ENCODE peak calls at places on chromosomes 2 and 18, in four cellular contexts. K, W, Y and A are unnamed samples.

GRCh38 chr18:31555971-31556747 is 35.5 kb upstream of the TTR start:
- DNase-seq in W (peak; percentile 71), Y (peak; percentile 39), K (peak; percentile 74), A (peak; percentile 31)

GRCh38 chr2:190535119-190535439 is 557 bp upstream of the NEMP2 start:
- DNase-seq in W (no peak), Y (no peak), K (no peak), A (no peak)

GRCh38 chr2:42931147-42931817 is 138.9 kb upstream of the HAAO start:
- DNase-seq in Y (no peak), W (no peak), K (no peak), A (no peak)

GRCh38 chr18:9627642-9628041 is 13.3 kb upstream of the PPP4R1 start:
- DNase-seq in Y (no peak), W (no peak), K (no peak), A (peak; percentile 36)

GRCh38 chr2:97267411-97268074 is 154.6 kb downstream of the ANKRD36 start:
- DNase-seq in W (no peak), Y (no peak), K (no peak), A (peak; percentile 34)

GRCh38 chr2:176001903-176002683 is at the start of gene LNPK:
- DNase-seq in W (peak; percentile 55), Y (peak; percentile 88), K (peak; percentile 94), A (peak; percentile 90)

GRCh38 chr2:134917219-134917957 is 1.2 kb upstream of the CCNT2 start:
- DNase-seq in W (no peak), Y (no peak), K (peak; percentile 27), A (no peak)

GRCh38 chr2:45390433-45390832 is 220.6 kb downstream of the SRBD1 start:
- DNase-seq in K (no peak), Y (no peak), W (no peak), A (no peak)

GRCh38 chr18:13369756-13370510 is 151.4 kb downstream of the LDLRAD4 start:
- DNase-seq in K (no peak), Y (peak; percentile 24), W (no peak), A (peak; percentile 37)

GRCh38 chr18:67672142-67672541 is 155.6 kb upstream of the DSEL start:
- DNase-seq in K (no peak), W (no peak), Y (no peak), A (no peak)

DNA sequence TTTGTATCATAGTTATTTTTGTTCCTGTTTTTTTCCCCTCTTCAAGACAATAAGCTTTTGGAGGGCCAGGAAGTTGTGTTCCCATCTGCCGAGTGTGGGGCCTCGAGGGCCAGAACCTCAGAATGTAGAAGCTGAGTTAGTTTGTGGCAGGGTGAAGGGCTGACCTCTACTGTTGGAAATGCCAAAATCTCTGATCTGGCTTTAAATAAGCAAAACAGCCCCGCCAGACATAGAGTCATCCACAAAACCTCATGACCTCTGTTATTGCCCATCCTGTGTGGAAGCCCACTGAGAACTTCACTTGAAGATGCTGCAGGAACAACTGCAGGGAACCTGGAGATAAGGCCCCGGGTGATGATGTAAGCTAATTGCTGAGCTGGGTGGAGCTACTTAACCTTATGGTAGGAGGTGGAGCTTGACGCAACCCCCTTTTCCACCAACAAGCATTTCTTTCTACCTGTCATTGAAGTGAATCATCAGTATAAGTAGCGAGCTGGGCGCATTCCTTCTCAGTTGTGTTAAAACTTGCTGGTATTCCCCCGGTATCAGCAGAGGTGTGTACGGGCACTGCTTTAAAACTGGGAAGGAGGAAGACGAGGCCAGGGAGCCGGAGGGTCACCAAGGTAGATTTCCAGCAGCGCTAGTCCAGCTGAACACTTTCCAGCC is 177.2 kb downstream of the NEDD4L start:
- DNase-seq in Y (no peak), W (peak; percentile 90), K (peak; percentile 69), A (peak; percentile 66)
- H3K4me1 ChIP-seq in Y (peaks cover 6% of the 10 kb centered on the region), W (peaks cover 46% of the 10 kb centered on the region), K (peaks cover 40% of the 10 kb centered on the region), A (peaks cover 75% of the 10 kb centered on the region)

GRCh38 chr2:233371608-233372007 is 17.3 kb downstream of the DGKD start:
- DNase-seq in Y (no peak), W (no peak), K (no peak), A (no peak)
- H3K4me1 ChIP-seq in Y (no peaks in the 10 kb centered on the region), W (no peaks in the 10 kb centered on the region), K (no peaks in the 10 kb centered on the region), A (no peaks in the 10 kb centered on the region)

GRCh38 chr2:219210572-219211362 is 4.2 kb downstream of the ZFAND2B start:
- DNase-seq in Y (no peak), K (no peak), W (no peak), A (no peak)

GRCh38 chr2:219213026-219213415 is 5.7 kb downstream of the ABCB6 start:
- DNase-seq in K (no peak), Y (no peak), W (no peak), A (no peak)

GRCh38 chr2:219213486-219214071 is 5.2 kb downstream of the ABCB6 start:
- DNase-seq in Y (no peak), W (no peak), K (no peak), A (no peak)

GRCh38 chr2:219215871-219216536 is 2.8 kb downstream of the ABCB6 start:
- DNase-seq in W (no peak), K (no peak), Y (no peak), A (no peak)

GRCh38 chr2:219214141-219214540 is 4.6 kb downstream of the ABCB6 start:
- DNase-seq in W (no peak), K (no peak), Y (no peak), A (no peak)
- H3K4me1 ChIP-seq in W (peaks cover 6% of the 10 kb centered on the region), K (peaks cover 22% of the 10 kb centered on the region), Y (peaks cover 29% of the 10 kb centered on the region), A (peaks cover 13% of the 10 kb centered on the region)

GRCh38 chr2:237124820-237125219 is 39.1 kb downstream of the COPS8 start:
- DNase-seq in W (no peak), K (no peak), Y (no peak), A (no peak)
- H3K4me1 ChIP-seq in W (peaks cover 10% of the 10 kb centered on the region), K (no peaks in the 10 kb centered on the region), Y (no peaks in the 10 kb centered on the region), A (peaks cover 22% of the 10 kb centered on the region)

GRCh38 chr2:56754627-56755026 is 570.8 kb downstream of the CCDC85A start:
- DNase-seq in W (no peak), K (no peak), Y (no peak), A (no peak)
- H3K4me1 ChIP-seq in W (no peaks in the 10 kb centered on the region), K (no peaks in the 10 kb centered on the region), Y (no peaks in the 10 kb centered on the region), A (no peaks in the 10 kb centered on the region)

DNA sequence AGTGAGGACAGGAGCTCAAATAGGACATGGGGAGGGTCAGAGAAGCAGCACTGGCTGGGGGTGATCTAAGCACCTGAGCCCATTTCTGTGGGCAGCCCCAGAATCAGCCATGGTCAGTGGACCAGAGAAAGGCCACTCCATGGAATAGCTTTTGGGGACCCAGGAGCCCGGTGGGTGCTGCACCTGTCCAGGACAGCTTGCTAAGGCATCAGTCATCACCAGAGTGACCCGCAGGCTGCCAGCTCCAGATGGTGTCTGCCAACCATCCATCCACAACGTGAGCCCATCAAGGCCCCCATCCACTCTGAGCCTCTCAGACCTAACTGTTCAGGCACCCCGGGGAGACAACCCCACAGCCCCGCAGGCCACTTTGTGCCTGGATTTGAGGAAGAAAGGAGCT is 23.6 kb upstream of the COL6A3 start:
- DNase-seq in K (no peak), Y (no peak), W (no peak), A (no peak)
- H3K4me1 ChIP-seq in K (peaks cover 19% of the 10 kb centered on the region), Y (peaks cover 58% of the 10 kb centered on the region), W (no peaks in the 10 kb centered on the region), A (peaks cover 36% of the 10 kb centered on the region)

GRCh38 chr2:241314181-241314932 is 1.1 kb downstream of the HDLBP start:
- DNase-seq in Y (no peak), K (no peak), W (peak; percentile 8), A (peak; percentile 49)
- H3K4me1 ChIP-seq in Y (peaks cover 58% of the 10 kb centered on the region), K (peaks cover 49% of the 10 kb centered on the region), W (peaks cover 15% of the 10 kb centered on the region), A (peaks cover 32% of the 10 kb centered on the region)

DNA sequence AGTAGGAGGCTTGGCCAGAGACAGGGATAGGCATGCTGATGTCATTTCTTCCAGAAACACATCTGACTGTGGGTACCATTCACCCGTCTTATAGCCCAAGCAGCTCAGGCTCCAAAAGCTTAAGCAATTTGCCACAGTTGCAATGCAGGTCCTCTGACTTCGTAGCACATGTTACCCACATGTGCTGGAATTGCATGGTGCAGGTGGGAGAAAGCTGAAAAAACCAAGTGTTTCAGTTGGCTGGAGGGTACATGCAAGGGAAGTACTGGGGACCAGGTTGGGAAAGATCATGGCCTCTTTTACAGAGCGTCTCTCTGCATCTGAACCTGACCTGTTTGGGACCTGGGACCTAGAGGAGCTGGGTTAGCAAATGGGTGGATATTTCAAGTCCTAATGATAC is 45.9 kb upstream of the TTC39C start:
- DNase-seq in Y (no peak), K (no peak), W (no peak), A (no peak)
- H3K4me1 ChIP-seq in Y (peaks cover 78% of the 10 kb centered on the region), K (peaks cover 31% of the 10 kb centered on the region), W (no peaks in the 10 kb centered on the region), A (no peaks in the 10 kb centered on the region)

GRCh38 chr2:20563251-20563650 is 87.6 kb downstream of the HS1BP3 start:
- DNase-seq in Y (no peak), W (no peak), K (no peak), A (no peak)
- H3K4me1 ChIP-seq in Y (no peaks in the 10 kb centered on the region), W (no peaks in the 10 kb centered on the region), K (no peaks in the 10 kb centered on the region), A (peaks cover 9% of the 10 kb centered on the region)